ENCODE peak calls at places on chromosomes 16 and 17, in eight cellular contexts. T is stimulated activated CD4-positive, alpha-beta T cell treated with anti-CD3 and anti-CD28 coated beads, Interleukin-1b, Interleukin-23, amount 100 ng/mL, for 48 hours; H is aorta; M is posterior cingulate gyrus; V is COR-L47; J is activated CD4-positive, alpha-beta T cell treated with anti-CD3 and anti-CD28 coated beads for 48 hours; Y is osteocyte; C is T-helper 1 cell. Z is an unnamed sample.

GRCh38 chr16:1762879-1763520 is 8.3 kb downstream of the NME3 start:
- DNase-seq in V (no peak), M (no peak), T (no peak), C (no peak), J (no peak), H (no peak), Y (no peak), Z (no peak)

GRCh38 chr17:700504-701094 is 14.0 kb downstream of the VPS53 start:
- DNase-seq in J (no peak), V (no peak), T (no peak), M (no peak), H (no peak), Y (no peak), C (peak; percentile 27), Z (no peak)

GRCh38 chr17:64218066-64218465 is 45.0 kb downstream of the TEX2 start:
- DNase-seq in H (no peak), T (peak; percentile 62), M (no peak), J (peak; percentile 70), C (peak; percentile 18), V (no peak), Y (no peak), Z (peak; percentile 29)

GRCh38 chr17:28191018-28191417 is 128.0 kb upstream of the TMEM97 start:
- DNase-seq in M (no peak), T (no peak), J (no peak), C (no peak), H (no peak), V (no peak), Y (no peak), Z (no peak)

GRCh38 chr16:50940275-50940854 is 198.5 kb downstream of the CYLD start:
- DNase-seq in T (no peak), V (peak; percentile 69), M (no peak), C (no peak), J (no peak), Y (no peak), H (no peak), Z (no peak)

GRCh38 chr16:53949716-53950410 is 245.9 kb downstream of the FTO start:
- DNase-seq in M (no peak), T (no peak), H (no peak), Y (no peak), V (no peak), C (no peak), J (no peak), Z (no peak)

GRCh38 chr16:87702325-87702811 is 63.4 kb downstream of the KLHDC4 start:
- DNase-seq in V (no peak), H (no peak), Y (no peak), M (no peak), T (peak; percentile 46), C (peak; percentile 67), J (peak; percentile 71), Z (peak; percentile 68)

GRCh38 chr16:28041615-28042014 is 21.9 kb downstream of the GSG1L start:
- DNase-seq in C (no peak), M (no peak), J (no peak), H (no peak), Y (no peak), V (no peak), T (no peak), Z (no peak)

GRCh38 chr17:9905902-9906301 is 831 bp upstream of the RCVRN start:
- DNase-seq in H (no peak), C (no peak), M (peak; percentile 56), T (peak; percentile 38), Y (no peak), J (peak; percentile 59), V (no peak), Z (peak; percentile 40)

GRCh38 chr17:77709594-77709993 is 248.9 kb upstream of the TNRC6C start:
- DNase-seq in Y (peak; percentile 19), V (no peak), J (no peak), C (no peak), M (no peak), T (no peak), H (no peak), Z (no peak)

GRCh38 chr17:10725262-10725661 is 4.6 kb downstream of the TMEM220 start:
- DNase-seq in M (no peak), V (no peak), Y (no peak), J (no peak), H (no peak), C (no peak), T (no peak), Z (no peak)

GRCh38 chr17:44792276-44792675 is 33.5 kb downstream of the ADAM11 start:
- DNase-seq in M (no peak), H (no peak), C (no peak), J (no peak), Y (no peak), V (no peak), T (no peak), Z (no peak)

GRCh38 chr17:69605571-69605970 is 191.1 kb downstream of the MAP2K6 start:
- DNase-seq in J (no peak), V (no peak), T (no peak), C (no peak), M (no peak), H (no peak), Y (no peak), Z (no peak)

GRCh38 chr17:17750881-17751280 is 69.6 kb downstream of the RAI1 start:
- DNase-seq in T (peak; percentile 40), M (no peak), J (peak; percentile 54), Y (no peak), V (no peak), H (no peak), C (peak; percentile 81), Z (peak; percentile 58)

GRCh38 chr17:78351449-78352006 is 8.3 kb downstream of the SOCS3 start:
- DNase-seq in C (no peak), T (no peak), H (peak; percentile 98), J (no peak), Y (peak; percentile 92), V (no peak), M (peak; percentile 90), Z (no peak)

GRCh38 chr16:3525951-3526350 is 25.1 kb downstream of the CLUAP1 start:
- DNase-seq in C (no peak), Y (no peak), T (no peak), J (no peak), H (no peak), V (no peak), M (no peak), Z (no peak)

GRCh38 chr17:83176272-83176955 is 97.0 kb downstream of the METRNL start:
- DNase-seq in Y (peak; percentile 59), V (no peak), J (no peak), M (peak; percentile 10), H (no peak), C (no peak), T (no peak), Z (no peak)

GRCh38 chr17:36878216-36878615 is 59.1 kb upstream of the LHX1 start:
- DNase-seq in J (no peak), H (no peak), Y (no peak), M (no peak), C (no peak), T (no peak), V (no peak), Z (no peak)

GRCh38 chr16:84821728-84822676 is 2.2 kb downstream of the CRISPLD2 start:
- DNase-seq in J (no peak), Y (no peak), H (no peak), C (no peak), V (no peak), T (no peak), M (no peak), Z (no peak)

GRCh38 chr16:71885261-71885650 is 1.3 kb upstream of the ZNF821 start:
- DNase-seq in J (no peak), H (no peak), Y (no peak), M (no peak), T (no peak), V (no peak), C (no peak), Z (no peak)

GRCh38 chr16:83952940-83953795 is at the start of gene OSGIN1:
- DNase-seq in Y (peak; percentile 89), C (peak; percentile 73), M (peak; percentile 78), H (peak; percentile 98), T (peak; percentile 86), V (peak; percentile 70), J (peak; percentile 92), Z (peak; percentile 87)

GRCh38 chr16:84827131-84827574 is 7.4 kb downstream of the CRISPLD2 start:
- DNase-seq in V (no peak), C (no peak), H (no peak), Y (no peak), T (no peak), M (no peak), J (no peak), Z (no peak)

Z was measured in stimulated activated naive CD8-positive, alpha-beta T cell treated with anti-CD3 and anti-CD28 coated beads, Interleukin-15, Interleukin-2, amounts not matched to agents 100 U/mL and 50 U/mL, for 24 hours.